ENCODE peak calls at places on chromosome 15, in four cellular contexts. Q is GM12878, Y is HepG2, N is K562. V is an unnamed sample.

GRCh38 chr15:40441736-40442531 is 1.2 kb downstream of the BAHD1 start:
- DNase-seq in Q (no peak), N (peak), Y (no peak), V (peak)

GRCh38 chr15:94793641-94794040 is 562.3 kb downstream of the MCTP2 start:
- DNase-seq in Y (no peak), Q (no peak), N (no peak), V (no peak)

GRCh38 chr15:59594493-59594942 is 17.1 kb upstream of the GCNT3 start:
- DNase-seq in Q (no peak), Y (peak), N (no peak), V (no peak)

GRCh38 chr15:90095521-90095959 is 6.7 kb downstream of the IDH2 start:
- DNase-seq in Q (no peak), N (no peak), Y (peak), V (no peak)

GRCh38 chr15:72857331-72858065 is 73.9 kb upstream of the ADPGK start:
- DNase-seq in Q (no peak), N (no peak), Y (peak), V (no peak)

GRCh38 chr15:90599639-90600038 is 69.9 kb downstream of the CRTC3 start:
- DNase-seq in N (no peak), Y (no peak), Q (no peak), V (no peak)

GRCh38 chr15:29435811-29436210 is 166.2 kb upstream of the NSMCE3 start:
- DNase-seq in Q (no peak), Y (no peak), N (no peak), V (no peak)

GRCh38 chr15:42285042-42285441 is 11.8 kb upstream of the TMEM87A start:
- DNase-seq in Q (no peak), N (no peak), Y (no peak), V (no peak)

GRCh38 chr15:100720406-100720967 is 118.1 kb downstream of the ASB7 start:
- DNase-seq in Y (no peak), Q (no peak), N (no peak), V (no peak)

GRCh38 chr15:40567111-40567510 is 2.0 kb upstream of the RPUSD2 start:
- DNase-seq in Y (peak), N (peak), Q (no peak), V (no peak)

GRCh38 chr15:92076536-92076935 is 223.0 kb downstream of the SLCO3A1 start:
- DNase-seq in Q (no peak), N (no peak), Y (no peak), V (no peak)

GRCh38 chr15:49471733-49472132 is 48.7 kb downstream of the FGF7 start:
- DNase-seq in Y (no peak), Q (peak), N (peak), V (no peak)

GRCh38 chr15:96693990-96694517 is 363.6 kb downstream of the NR2F2 start:
- DNase-seq in Q (no peak), Y (no peak), N (no peak), V (no peak)

GRCh38 chr15:88641959-88642452 is 3.2 kb downstream of the ISG20 start:
- DNase-seq in N (no peak), Q (no peak), Y (no peak), V (no peak)

GRCh38 chr15:101152914-101153313 is 98.9 kb downstream of the CHSY1 start:
- DNase-seq in Y (peak), Q (no peak), N (peak), V (no peak)

GRCh38 chr15:79978694-79979519 is 7.9 kb upstream of the BCL2A1 start:
- DNase-seq in N (no peak), Q (peak), Y (peak), V (no peak)

GRCh38 chr15:100994597-100995446 is 75.7 kb downstream of the LRRK1 start:
- DNase-seq in N (no peak), Q (no peak), Y (no peak), V (no peak)

GRCh38 chr15:83784975-83785374 is 131.1 kb downstream of the ADAMTSL3 start:
- DNase-seq in Y (no peak), N (no peak), Q (no peak), V (no peak)

GRCh38 chr15:94387854-94388441 is 156.6 kb downstream of the MCTP2 start:
- DNase-seq in Y (no peak), N (no peak), Q (peak), V (no peak)

GRCh38 chr15:101039461-101039860 is 120.3 kb downstream of the LRRK1 start:
- DNase-seq in Y (no peak), N (no peak), Q (no peak), V (no peak)

GRCh38 chr15:80173022-80173759 is 20.4 kb downstream of the FAH start:
- DNase-seq in Q (no peak), N (peak), Y (peak), V (peak)

GRCh38 chr15:33098082-33099058 is 96.1 kb downstream of the FMN1 start:
- DNase-seq in Q (no peak), N (no peak), Y (no peak), V (no peak)

GRCh38 chr15:45795487-45796069 is 160.7 kb downstream of the SQOR start:
- DNase-seq in N (peak), Y (peak), Q (no peak), V (peak)

GRCh38 chr15:39246523-39246922 is 334.4 kb upstream of the THBS1 start:
- DNase-seq in Y (no peak), N (no peak), Q (no peak), V (no peak)

GRCh38 chr15:67967871-67968423 is 86.2 kb upstream of the PIAS1 start:
- DNase-seq in N (peak), Q (no peak), Y (no peak), V (peak)

GRCh38 chr15:38127306-38127731 is 125.3 kb upstream of the SPRED1 start:
- DNase-seq in Q (no peak), N (peak), Y (no peak), V (no peak)

GRCh38 chr15:71780349-71780976 is 29.9 kb upstream of the NR2E3 start:
- DNase-seq in N (peak), Y (peak), Q (peak), V (peak)

GRCh38 chr15:76987896-76988860 is 6.7 kb upstream of the PSTPIP1 start:
- DNase-seq in Y (no peak), N (peak), Q (peak), V (no peak)

GRCh38 chr15:77624868-77625267 is 7.8 kb downstream of the LINGO1 start:
- DNase-seq in Y (no peak), N (peak), Q (no peak), V (peak)

GRCh38 chr15:59699810-59700431 is 10.8 kb upstream of the BNIP2 start:
- DNase-seq in Y (no peak), N (no peak), Q (no peak), V (no peak)

GRCh38 chr15:84638103-84638502 is 16.0 kb downstream of the WDR73 start:
- DNase-seq in N (peak), Y (peak), Q (no peak), V (no peak)

GRCh38 chr15:52163321-52164190 is 27.6 kb downstream of the GNB5 start:
- DNase-seq in Q (no peak), N (peak), Y (no peak), V (peak)

GRCh38 chr15:88627463-88627862 is 6.3 kb downstream of the AEN start:
- DNase-seq in N (no peak), Y (no peak), Q (no peak), V (no peak)

GRCh38 chr15:78422571-78423340 is 15.3 kb upstream of the IREB2 start:
- DNase-seq in N (peak), Y (peak), Q (no peak), V (peak)

GRCh38 chr15:78914027-78914764 is 30.6 kb downstream of the CTSH start:
- DNase-seq in Y (peak), Q (no peak), N (peak), V (no peak)

GRCh38 chr15:41336549-41336948 is 3.9 kb downstream of the NUSAP1 start:
- DNase-seq in Y (no peak), Q (no peak), N (peak), V (no peak)

GRCh38 chr15:92624401-92624991 is 31.1 kb downstream of the FAM174B start:
- DNase-seq in N (no peak), Q (no peak), Y (no peak), V (no peak)

DNA sequence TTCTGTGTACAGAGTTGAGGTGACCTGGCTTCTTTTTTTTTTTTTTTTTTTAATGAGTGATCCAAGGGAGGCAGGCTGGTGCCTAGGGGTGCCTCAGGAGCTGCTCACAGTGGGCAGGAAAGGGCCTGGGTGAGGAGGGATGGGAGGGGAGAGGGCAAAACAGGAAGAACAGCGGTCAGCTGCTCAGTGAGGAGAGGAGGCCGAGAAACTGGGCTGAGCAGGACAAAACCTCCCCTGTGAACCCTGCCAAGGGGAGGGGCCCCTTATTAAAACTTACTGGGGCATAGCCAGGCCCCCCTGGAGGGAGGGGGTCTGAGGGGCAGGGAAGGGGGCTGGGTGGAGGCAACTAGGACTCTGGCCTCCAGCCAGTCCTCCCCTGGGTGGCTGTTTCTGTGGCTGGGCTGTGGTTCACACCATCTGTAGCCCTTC is 3.5 kb downstream of the PLEKHO2 start:
- DNase-seq in N (no peak), Q (no peak), Y (no peak), V (peak)
- TF ChIP-seq RAD21 in N (no peak), Q (no peak), Y (no peak), V (no peak)

GRCh38 chr15:99010743-99011142 is 3.2 kb upstream of the PGPEP1L start:
- DNase-seq in Y (no peak), N (no peak), Q (no peak), V (no peak)
- TF ChIP-seq MXI1 in Y (no peak), N (no peak), Q (no peak), V (no peak)

DNA sequence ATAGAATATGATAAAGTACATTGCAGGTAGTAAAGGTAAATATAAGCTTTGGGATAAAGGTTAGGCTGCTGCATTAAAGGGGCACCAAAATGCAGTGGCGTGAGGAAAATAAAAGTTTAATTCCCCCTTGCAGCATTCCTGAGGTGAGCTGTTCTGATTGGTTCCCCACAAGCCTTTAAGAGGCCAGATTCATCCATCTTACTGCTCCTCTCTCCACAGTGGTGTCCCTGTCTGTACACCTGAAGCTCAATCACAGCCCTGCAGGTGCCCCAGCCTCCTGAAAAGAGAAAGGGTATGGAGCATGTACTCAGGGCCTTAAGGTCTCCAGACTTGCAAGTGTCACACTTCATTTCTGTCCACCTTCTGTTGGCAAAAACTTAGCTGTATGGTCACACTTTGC is 12.6 kb downstream of the LACTB start:
- DNase-seq in Y (no peak), Q (no peak), N (no peak), V (no peak)
- TF ChIP-seq ZBTB33 in Y (no peak), Q (no peak), N (no peak), V (no peak)

DNA sequence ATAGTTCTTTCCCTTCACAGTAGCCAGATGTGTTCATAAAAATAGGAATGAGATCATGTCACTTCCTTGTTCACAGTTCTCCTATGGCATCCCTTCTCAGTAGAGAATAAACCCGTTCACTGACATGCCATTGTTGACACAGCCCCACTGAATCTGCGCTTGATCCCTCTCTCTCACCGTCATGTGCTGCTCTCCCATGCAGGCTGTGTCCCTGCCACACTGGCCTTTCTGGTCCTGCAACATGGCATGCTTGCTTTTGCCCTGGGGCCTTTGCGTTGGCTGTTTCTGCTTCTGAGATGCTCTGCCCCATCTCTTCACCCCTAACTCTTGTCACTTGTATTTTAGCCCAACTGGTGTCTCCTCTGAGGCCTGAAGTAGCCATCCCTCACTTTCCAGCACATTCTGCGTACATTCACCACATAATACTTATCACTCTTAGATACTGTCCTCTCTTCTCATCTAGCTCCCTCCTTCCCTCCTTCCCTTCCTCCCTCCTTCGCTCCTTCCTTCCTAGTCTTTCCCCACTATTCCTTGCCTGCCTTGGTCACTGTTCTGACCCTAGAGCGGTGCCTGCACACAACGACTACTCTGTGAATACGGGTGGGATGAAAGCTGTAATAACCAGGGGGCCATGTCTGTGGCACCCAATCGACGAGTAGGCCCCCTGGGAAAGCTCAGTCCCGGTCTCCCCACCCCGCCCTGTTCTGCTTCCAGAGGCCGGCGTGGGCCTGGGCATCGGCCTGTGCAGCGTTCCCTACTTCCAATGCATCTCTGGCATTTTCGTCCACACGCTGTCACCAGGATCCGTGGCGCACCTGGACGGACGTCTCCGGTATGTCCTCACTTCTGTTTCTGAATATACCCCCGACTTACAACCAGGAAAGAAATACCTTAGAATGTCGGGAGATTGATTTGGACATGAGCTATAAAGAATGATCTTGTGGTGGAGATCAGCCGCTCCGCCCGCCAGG is 41.7 kb downstream of the STARD5 start:
- DNase-seq in Y (no peak), Q (no peak), N (no peak), V (no peak)
- TF ChIP-seq RAD21 in Y (no peak), Q (no peak), N (no peak), V (no peak)

DNA sequence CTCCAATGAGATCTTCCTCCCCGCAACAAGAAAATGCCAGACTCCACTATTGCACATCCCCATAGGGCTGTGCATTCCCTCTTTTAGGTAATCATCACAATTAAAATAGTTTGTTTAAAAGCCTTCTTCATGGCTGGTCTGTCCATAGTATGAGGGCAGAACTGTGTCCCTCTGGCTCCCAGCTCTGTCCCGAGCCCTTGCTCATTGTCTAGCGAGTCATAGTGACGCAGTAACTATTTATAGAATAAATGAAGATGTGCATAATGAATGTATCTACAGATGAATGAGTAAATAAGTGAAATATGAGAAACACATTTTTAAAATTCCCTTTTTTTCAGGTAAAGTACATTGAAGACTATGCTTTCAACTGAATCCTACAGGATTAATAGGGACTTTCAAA is 128.4 kb upstream of the TMC3 start:
- DNase-seq in N (no peak), Q (no peak), Y (no peak), V (no peak)
- TF ChIP-seq MXI1 in N (no peak), Q (no peak), Y (no peak), V (no peak)

GRCh38 chr15:31004220-31004733 is 12.8 kb upstream of the MTMR10 start:
- DNase-seq in Y (no peak), N (no peak), Q (peak), V (no peak)
- TF ChIP-seq ZBTB33 in Y (no peak), N (no peak), Q (no peak), V (no peak)

DNA sequence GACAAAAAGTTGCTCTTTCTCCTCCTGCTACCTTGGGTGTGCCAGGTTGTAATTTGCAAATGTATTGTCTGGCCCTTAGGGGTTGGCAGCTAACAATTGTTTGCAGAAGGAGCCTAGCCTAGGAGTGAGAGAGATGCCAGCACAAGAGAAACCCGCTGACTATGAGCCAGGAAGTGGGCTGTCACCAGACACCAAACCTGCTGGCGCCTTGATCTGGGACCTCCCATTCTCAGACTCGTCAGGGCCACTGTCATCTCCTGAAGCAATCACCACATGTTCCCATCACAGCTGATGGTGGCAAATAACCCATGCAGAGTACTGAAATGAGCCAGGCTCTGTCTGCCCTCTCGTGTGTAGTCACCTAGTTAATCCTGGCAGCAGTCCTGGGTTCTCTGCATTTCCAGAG is 406.4 kb upstream of the NPAP1 start:
- DNase-seq in Y (no peak), Q (no peak), N (no peak), V (no peak)
- TF ChIP-seq RAD21 in Y (no peak), Q (no peak), N (no peak), V (no peak)

DNA sequence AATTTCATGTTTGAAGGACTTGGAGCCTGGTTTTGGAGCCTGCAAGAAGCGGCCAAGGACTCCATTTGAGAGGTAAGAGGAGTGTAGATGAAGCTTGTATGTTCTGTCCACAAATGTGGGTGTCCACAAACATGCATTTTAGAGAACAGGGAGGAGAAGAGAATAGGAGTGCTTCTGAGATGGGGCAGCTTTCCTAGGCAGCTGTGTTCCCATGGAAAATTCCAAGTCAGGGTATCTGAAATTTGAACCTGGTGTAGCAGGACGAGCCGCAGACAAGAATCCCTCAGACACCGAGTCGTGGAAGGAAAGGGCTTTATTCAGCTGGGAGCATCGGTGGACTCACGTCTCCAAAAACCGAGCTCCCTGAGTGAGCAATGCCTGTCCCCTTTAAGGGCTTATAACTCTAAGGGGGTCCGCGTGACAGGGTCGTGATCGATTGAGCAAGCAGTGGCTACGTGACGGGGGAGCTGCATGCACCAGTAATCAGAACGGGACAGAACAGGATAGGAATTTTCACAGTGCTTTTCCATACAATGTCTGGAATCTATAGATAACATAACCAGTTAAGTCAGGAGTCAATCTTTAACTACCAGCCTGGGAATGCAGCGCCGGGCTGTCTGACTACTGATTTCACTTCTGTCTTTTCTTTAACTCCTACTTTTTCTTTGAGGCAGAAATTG is 71.4 kb upstream of the WDR72 start:
- DNase-seq in Q (no peak), Y (peak), N (no peak), V (no peak)
- TF ChIP-seq MXI1 in Q (no peak), Y (no peak), N (no peak), V (no peak)

GRCh38 chr15:69744421-69745162 is 292.0 kb downstream of the RPLP1 start:
- DNase-seq in N (no peak), Q (no peak), Y (no peak), V (no peak)

GRCh38 chr15:69748700-69749099 is 296.1 kb downstream of the RPLP1 start:
- DNase-seq in Q (no peak), N (no peak), Y (no peak), V (no peak)

GRCh38 chr15:69748131-69748530 is 295.5 kb downstream of the RPLP1 start:
- DNase-seq in Q (no peak), N (no peak), Y (no peak), V (no peak)

GRCh38 chr15:69749274-69749673 is 296.7 kb downstream of the RPLP1 start:
- DNase-seq in Q (no peak), Y (no peak), N (no peak), V (no peak)

GRCh38 chr15:69747193-69747592 is 294.6 kb downstream of the RPLP1 start:
- DNase-seq in N (no peak), Y (no peak), Q (no peak), V (no peak)
- TF ChIP-seq ZBTB33 in N (no peak), Y (no peak), Q (no peak), V (no peak)

GRCh38 chr15:25682349-25682748 is 180.8 kb downstream of the ATP10A start:
- DNase-seq in Q (no peak), Y (no peak), N (no peak), V (no peak)

GRCh38 chr15:25685216-25685569 is 177.9 kb downstream of the ATP10A start:
- DNase-seq in N (no peak), Q (no peak), Y (no peak), V (no peak)

GRCh38 chr15:25683911-25684310 is 179.2 kb downstream of the ATP10A start:
- DNase-seq in N (peak), Y (no peak), Q (no peak), V (no peak)

GRCh38 chr15:25683415-25683814 is 179.7 kb downstream of the ATP10A start:
- DNase-seq in N (no peak), Q (no peak), Y (no peak), V (no peak)

GRCh38 chr15:25684521-25685215 is 178.5 kb downstream of the ATP10A start:
- DNase-seq in N (peak), Y (no peak), Q (no peak), V (no peak)
- TF ChIP-seq RAD21 in N (no peak), Y (no peak), Q (no peak), V (no peak)

V was measured in SK-N-SH.